ENCODE peak calls at places on chromosome 9, in eight cellular contexts. One of them, this sample, is unnamed.

GRCh38 chr9:76560481-76560891 is 101.5 kb downstream of the GCNT1 start:
- DNase-seq in breast epithelium: no peak
- DNase-seq in dorsolateral prefrontal cortex: no peak
- DNase-seq in ovary: no peak
- DNase-seq in epithelial cell of esophagus: peak
- DNase-seq in gastrocnemius medialis: no peak
- DNase-seq in left ventricle myocardium inferior: no peak
- DNase-seq in cardiac muscle cell: no peak
- DNase-seq in this sample: no peak

GRCh38 chr9:108834959-108835696 is 20.7 kb downstream of the ACTL7B start:
- DNase-seq in breast epithelium: no peak
- DNase-seq in dorsolateral prefrontal cortex: no peak
- DNase-seq in ovary: no peak
- DNase-seq in epithelial cell of esophagus: peak
- DNase-seq in gastrocnemius medialis: no peak
- DNase-seq in left ventricle myocardium inferior: no peak
- DNase-seq in cardiac muscle cell: no peak
- DNase-seq in this sample: no peak

GRCh38 chr9:110582156-110582555 is 2.6 kb upstream of the SVEP1 start:
- DNase-seq in breast epithelium: no peak
- DNase-seq in dorsolateral prefrontal cortex: no peak
- DNase-seq in ovary: no peak
- DNase-seq in epithelial cell of esophagus: no peak
- DNase-seq in gastrocnemius medialis: no peak
- DNase-seq in left ventricle myocardium inferior: no peak
- DNase-seq in cardiac muscle cell: peak
- DNase-seq in this sample: no peak

GRCh38 chr9:124770359-124771020 is 621 bp downstream of the NR6A1 start:
- DNase-seq in breast epithelium: no peak
- DNase-seq in dorsolateral prefrontal cortex: no peak
- DNase-seq in ovary: no peak
- DNase-seq in epithelial cell of esophagus: no peak
- DNase-seq in gastrocnemius medialis: no peak
- DNase-seq in left ventricle myocardium inferior: no peak
- DNase-seq in cardiac muscle cell: peak
- DNase-seq in this sample: no peak

GRCh38 chr9:114478459-114478858 is 26.8 kb downstream of the WHRN start:
- DNase-seq in breast epithelium: no peak
- DNase-seq in dorsolateral prefrontal cortex: no peak
- DNase-seq in ovary: no peak
- DNase-seq in epithelial cell of esophagus: no peak
- DNase-seq in gastrocnemius medialis: no peak
- DNase-seq in left ventricle myocardium inferior: no peak
- DNase-seq in cardiac muscle cell: no peak
- DNase-seq in this sample: no peak

GRCh38 chr9:126536836-126537465 is 76.8 kb upstream of the LMX1B start:
- DNase-seq in breast epithelium: no peak
- DNase-seq in dorsolateral prefrontal cortex: no peak
- DNase-seq in ovary: no peak
- DNase-seq in epithelial cell of esophagus: no peak
- DNase-seq in gastrocnemius medialis: no peak
- DNase-seq in left ventricle myocardium inferior: no peak
- DNase-seq in cardiac muscle cell: no peak
- DNase-seq in this sample: no peak

GRCh38 chr9:133008824-133009223 is 22.0 kb upstream of the GTF3C5 start:
- DNase-seq in breast epithelium: no peak
- DNase-seq in dorsolateral prefrontal cortex: no peak
- DNase-seq in ovary: no peak
- DNase-seq in epithelial cell of esophagus: peak
- DNase-seq in gastrocnemius medialis: no peak
- DNase-seq in left ventricle myocardium inferior: no peak
- DNase-seq in cardiac muscle cell: no peak
- DNase-seq in this sample: no peak

GRCh38 chr9:36980148-36980974 is 53.7 kb downstream of the PAX5 start:
- DNase-seq in breast epithelium: no peak
- DNase-seq in dorsolateral prefrontal cortex: no peak
- DNase-seq in ovary: no peak
- DNase-seq in epithelial cell of esophagus: peak
- DNase-seq in gastrocnemius medialis: no peak
- DNase-seq in left ventricle myocardium inferior: no peak
- DNase-seq in cardiac muscle cell: no peak
- DNase-seq in this sample: no peak

GRCh38 chr9:6930827-6931226 is 173.1 kb downstream of the KDM4C start:
- DNase-seq in breast epithelium: no peak
- DNase-seq in dorsolateral prefrontal cortex: no peak
- DNase-seq in ovary: no peak
- DNase-seq in epithelial cell of esophagus: peak
- DNase-seq in gastrocnemius medialis: no peak
- DNase-seq in left ventricle myocardium inferior: no peak
- DNase-seq in cardiac muscle cell: no peak
- DNase-seq in this sample: no peak

GRCh38 chr9:696332-697090 is 145.0 kb upstream of the DMRT1 start:
- DNase-seq in breast epithelium: no peak
- DNase-seq in dorsolateral prefrontal cortex: no peak
- DNase-seq in ovary: peak
- DNase-seq in epithelial cell of esophagus: peak
- DNase-seq in gastrocnemius medialis: peak
- DNase-seq in left ventricle myocardium inferior: peak
- DNase-seq in cardiac muscle cell: no peak
- DNase-seq in this sample: no peak

GRCh38 chr9:129102791-129103594 is 7.6 kb downstream of the CRAT start:
- DNase-seq in breast epithelium: no peak
- DNase-seq in dorsolateral prefrontal cortex: peak
- DNase-seq in ovary: no peak
- DNase-seq in epithelial cell of esophagus: peak
- DNase-seq in gastrocnemius medialis: peak
- DNase-seq in left ventricle myocardium inferior: peak
- DNase-seq in cardiac muscle cell: peak
- DNase-seq in this sample: no peak

GRCh38 chr9:81529556-81530193 is 159.7 kb downstream of the TLE1 start:
- DNase-seq in breast epithelium: no peak
- DNase-seq in dorsolateral prefrontal cortex: no peak
- DNase-seq in ovary: no peak
- DNase-seq in epithelial cell of esophagus: peak
- DNase-seq in gastrocnemius medialis: peak
- DNase-seq in left ventricle myocardium inferior: no peak
- DNase-seq in cardiac muscle cell: no peak
- DNase-seq in this sample: peak

GRCh38 chr9:79611091-79611614 is 39.4 kb downstream of the TLE4 start:
- DNase-seq in breast epithelium: no peak
- DNase-seq in dorsolateral prefrontal cortex: no peak
- DNase-seq in ovary: no peak
- DNase-seq in epithelial cell of esophagus: no peak
- DNase-seq in gastrocnemius medialis: no peak
- DNase-seq in left ventricle myocardium inferior: no peak
- DNase-seq in cardiac muscle cell: no peak
- DNase-seq in this sample: no peak

GRCh38 chr9:125443367-125443766 is 181.7 kb downstream of the GAPVD1 start:
- DNase-seq in breast epithelium: no peak
- DNase-seq in dorsolateral prefrontal cortex: no peak
- DNase-seq in ovary: peak
- DNase-seq in epithelial cell of esophagus: no peak
- DNase-seq in gastrocnemius medialis: no peak
- DNase-seq in left ventricle myocardium inferior: no peak
- DNase-seq in cardiac muscle cell: no peak
- DNase-seq in this sample: no peak

DNA sequence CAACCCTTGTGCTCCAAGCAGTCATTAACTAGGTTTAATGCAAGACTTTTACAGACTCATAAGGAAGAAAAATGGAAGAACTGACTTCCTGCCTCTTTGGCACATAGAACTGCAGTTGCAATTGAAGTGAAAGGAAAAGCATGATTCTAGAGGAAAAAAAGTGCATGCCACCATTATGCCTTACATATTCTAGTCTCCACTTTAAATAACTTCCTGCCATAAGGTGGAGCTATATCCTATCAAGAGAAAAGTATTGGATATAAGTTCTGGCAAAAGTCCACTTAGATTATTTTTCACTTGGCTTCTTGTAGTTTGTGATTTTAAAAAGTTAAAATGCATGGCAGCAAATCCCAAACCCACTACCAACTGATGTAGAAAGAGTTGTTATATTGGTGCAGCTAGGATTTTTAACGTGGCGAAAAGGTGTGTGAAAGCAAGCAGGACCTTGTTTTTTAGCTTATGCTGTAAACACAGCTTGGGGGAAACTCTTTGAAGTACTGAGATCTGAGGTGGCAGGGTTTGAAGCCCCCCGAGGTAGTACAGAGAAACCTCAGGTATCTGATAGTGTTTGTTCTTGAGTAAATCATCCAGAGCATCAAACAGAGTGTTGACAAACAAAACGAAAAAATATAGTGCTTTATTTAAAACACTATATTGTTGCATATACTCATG is 117.9 kb downstream of the ANXA1 start:
- DNase-seq in breast epithelium: no peak
- DNase-seq in dorsolateral prefrontal cortex: no peak
- DNase-seq in ovary: no peak
- DNase-seq in epithelial cell of esophagus: peak
- DNase-seq in gastrocnemius medialis: no peak
- DNase-seq in left ventricle myocardium inferior: no peak
- DNase-seq in cardiac muscle cell: peak
- DNase-seq in this sample: no peak
- TF ChIP-seq CTCF in breast epithelium: no peak
- TF ChIP-seq CTCF in dorsolateral prefrontal cortex: peak
- TF ChIP-seq CTCF in ovary: no peak
- TF ChIP-seq CTCF in epithelial cell of esophagus: peak
- TF ChIP-seq CTCF in gastrocnemius medialis: no peak
- TF ChIP-seq CTCF in left ventricle myocardium inferior: peak
- TF ChIP-seq CTCF in cardiac muscle cell: peak
- TF ChIP-seq CTCF in this sample: no peak

DNA sequence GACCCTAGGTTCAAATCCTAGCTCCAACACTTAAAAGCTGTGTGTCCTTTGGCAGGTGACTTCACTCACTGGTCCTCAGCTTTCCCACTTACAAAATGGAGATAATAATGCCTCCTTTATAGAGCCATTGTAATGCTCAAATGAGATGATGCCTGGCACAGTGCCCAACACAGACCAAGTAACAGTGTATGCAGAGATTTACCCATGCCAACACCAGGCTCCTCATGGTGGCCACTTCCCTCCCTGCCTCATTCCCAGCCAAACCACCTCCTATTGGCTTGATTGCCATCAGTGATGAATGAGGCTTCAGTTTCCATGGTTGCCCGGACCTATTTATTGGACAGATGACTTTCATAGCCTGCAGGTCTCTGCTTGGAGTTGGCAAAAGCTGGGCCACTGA is 469.4 kb downstream of the CDK5RAP2 start:
- DNase-seq in breast epithelium: no peak
- DNase-seq in dorsolateral prefrontal cortex: no peak
- DNase-seq in ovary: no peak
- DNase-seq in epithelial cell of esophagus: no peak
- DNase-seq in gastrocnemius medialis: no peak
- DNase-seq in left ventricle myocardium inferior: no peak
- DNase-seq in cardiac muscle cell: no peak
- DNase-seq in this sample: no peak
- TF ChIP-seq CTCF in breast epithelium: no peak
- TF ChIP-seq CTCF in dorsolateral prefrontal cortex: no peak
- TF ChIP-seq CTCF in ovary: no peak
- TF ChIP-seq CTCF in epithelial cell of esophagus: no peak
- TF ChIP-seq CTCF in gastrocnemius medialis: no peak
- TF ChIP-seq CTCF in left ventricle myocardium inferior: no peak
- TF ChIP-seq CTCF in cardiac muscle cell: no peak
- TF ChIP-seq CTCF in this sample: no peak

GRCh38 chr9:131528886-131529505 is 2.1 kb downstream of the UCK1 start:
- DNase-seq in breast epithelium: no peak
- DNase-seq in dorsolateral prefrontal cortex: no peak
- DNase-seq in ovary: no peak
- DNase-seq in epithelial cell of esophagus: no peak
- DNase-seq in gastrocnemius medialis: no peak
- DNase-seq in left ventricle myocardium inferior: no peak
- DNase-seq in cardiac muscle cell: no peak
- DNase-seq in this sample: no peak

GRCh38 chr9:131530546-131530929 is 525 bp downstream of the UCK1 start:
- DNase-seq in breast epithelium: no peak
- DNase-seq in dorsolateral prefrontal cortex: no peak
- DNase-seq in ovary: peak
- DNase-seq in epithelial cell of esophagus: peak
- DNase-seq in gastrocnemius medialis: peak
- DNase-seq in left ventricle myocardium inferior: peak
- DNase-seq in cardiac muscle cell: peak
- DNase-seq in this sample: no peak

GRCh38 chr9:131530930-131531832 is at the start of gene UCK1:
- DNase-seq in breast epithelium: peak
- DNase-seq in dorsolateral prefrontal cortex: peak
- DNase-seq in ovary: peak
- DNase-seq in epithelial cell of esophagus: peak
- DNase-seq in gastrocnemius medialis: peak
- DNase-seq in left ventricle myocardium inferior: peak
- DNase-seq in cardiac muscle cell: peak
- DNase-seq in this sample: peak

GRCh38 chr9:131528186-131528585 is 2.9 kb downstream of the UCK1 start:
- DNase-seq in breast epithelium: no peak
- DNase-seq in dorsolateral prefrontal cortex: no peak
- DNase-seq in ovary: no peak
- DNase-seq in epithelial cell of esophagus: no peak
- DNase-seq in gastrocnemius medialis: no peak
- DNase-seq in left ventricle myocardium inferior: no peak
- DNase-seq in cardiac muscle cell: no peak
- DNase-seq in this sample: no peak

DNA sequence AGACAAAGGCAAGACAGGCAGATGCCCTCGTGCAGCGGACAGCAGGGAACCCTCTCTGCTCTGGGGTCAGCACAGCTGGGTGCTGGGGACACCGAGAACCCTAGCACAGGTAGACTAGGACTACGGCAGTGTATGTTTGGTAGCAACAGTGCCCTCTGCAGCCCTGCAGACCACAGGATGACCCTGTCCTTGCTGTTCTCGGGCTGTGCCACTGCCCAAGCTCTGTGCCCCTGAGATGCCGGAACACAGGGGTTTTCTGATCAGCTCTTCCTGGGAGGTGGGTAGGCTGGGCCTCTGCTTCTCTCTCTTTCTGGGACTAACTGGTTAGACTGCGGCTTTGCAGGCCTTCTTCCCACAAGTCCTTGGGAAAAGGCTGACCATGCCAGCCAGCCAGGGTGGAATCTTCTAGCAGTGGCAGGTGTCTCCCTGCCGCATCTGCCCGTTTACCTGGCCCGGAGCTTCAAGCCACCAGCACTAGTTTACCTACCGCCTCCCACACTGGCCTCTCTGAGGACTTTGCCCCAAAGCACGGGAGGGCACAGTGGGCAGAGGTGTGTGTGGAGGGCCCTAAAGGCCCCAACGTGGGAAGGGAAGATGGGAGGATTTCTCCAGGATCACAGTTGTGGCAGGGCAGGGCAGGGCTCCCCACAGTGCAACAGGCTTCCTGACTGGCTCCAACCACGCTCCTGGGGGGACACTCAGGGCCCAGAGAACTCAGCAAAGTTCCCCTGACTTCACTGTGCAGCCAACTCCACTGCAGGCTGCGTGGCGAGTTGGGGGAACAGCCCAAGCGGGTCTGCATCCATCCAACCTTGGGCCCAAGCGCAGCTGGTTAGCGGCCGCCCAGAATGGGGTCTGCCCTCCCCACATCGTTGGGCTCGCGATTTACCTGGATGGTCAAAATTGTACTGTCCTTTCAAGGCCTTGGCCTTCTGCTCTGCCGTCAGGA is 1.2 kb downstream of the UCK1 start:
- DNase-seq in breast epithelium: no peak
- DNase-seq in dorsolateral prefrontal cortex: no peak
- DNase-seq in ovary: no peak
- DNase-seq in epithelial cell of esophagus: no peak
- DNase-seq in gastrocnemius medialis: no peak
- DNase-seq in left ventricle myocardium inferior: no peak
- DNase-seq in cardiac muscle cell: no peak
- DNase-seq in this sample: no peak
- TF ChIP-seq CTCF in breast epithelium: no peak
- TF ChIP-seq CTCF in dorsolateral prefrontal cortex: no peak
- TF ChIP-seq CTCF in ovary: no peak
- TF ChIP-seq CTCF in epithelial cell of esophagus: no peak
- TF ChIP-seq CTCF in gastrocnemius medialis: no peak
- TF ChIP-seq CTCF in left ventricle myocardium inferior: no peak
- TF ChIP-seq CTCF in cardiac muscle cell: no peak
- TF ChIP-seq CTCF in this sample: no peak

GRCh38 chr9:112831969-112832368 is 58.7 kb downstream of the SLC46A2 start:
- DNase-seq in breast epithelium: no peak
- DNase-seq in dorsolateral prefrontal cortex: no peak
- DNase-seq in ovary: no peak
- DNase-seq in epithelial cell of esophagus: no peak
- DNase-seq in gastrocnemius medialis: no peak
- DNase-seq in left ventricle myocardium inferior: no peak
- DNase-seq in cardiac muscle cell: no peak
- DNase-seq in this sample: no peak
- TF ChIP-seq CTCF in breast epithelium: no peak
- TF ChIP-seq CTCF in dorsolateral prefrontal cortex: no peak
- TF ChIP-seq CTCF in ovary: no peak
- TF ChIP-seq CTCF in epithelial cell of esophagus: no peak
- TF ChIP-seq CTCF in gastrocnemius medialis: no peak
- TF ChIP-seq CTCF in left ventricle myocardium inferior: no peak
- TF ChIP-seq CTCF in cardiac muscle cell: no peak
- TF ChIP-seq CTCF in this sample: no peak